ENCODE peak calls at places on chromosomes 12 and 14, in four cellular contexts. O is esophagus squamous epithelium, N is A549, Y is endothelial cell of umbilical vein. U is an unnamed sample.

GRCh38 chr14:105492966-105493871 is 2.2 kb downstream of the TEDC1 start:
- DNase-seq in Y (no peak), N (no peak), O (no peak), U (no peak)

GRCh38 chr12:28415755-28416154 is 225.5 kb downstream of the CCDC91 start:
- DNase-seq in Y (peak), O (no peak), N (no peak), U (no peak)

GRCh38 chr14:28785096-28785952 is 18.7 kb downstream of the FOXG1 start:
- DNase-seq in Y (no peak), N (no peak), O (no peak), U (no peak)

GRCh38 chr12:100337727-100338126 is 19.1 kb upstream of the SLC17A8 start:
- DNase-seq in Y (no peak), O (no peak), N (no peak), U (peak)

GRCh38 chr12:618626-619025 is 44.6 kb downstream of the NINJ2 start:
- DNase-seq in Y (no peak), N (no peak), O (no peak), U (no peak)

GRCh38 chr14:99055816-99056215 is 216.2 kb downstream of the BCL11B start:
- DNase-seq in O (no peak), Y (no peak), N (no peak), U (no peak)

GRCh38 chr14:52189330-52189729 is 78.2 kb upstream of the PTGDR start:
- DNase-seq in N (no peak), O (no peak), Y (no peak), U (no peak)

GRCh38 chr12:56629459-56630179 is 507 bp downstream of the BAZ2A start:
- DNase-seq in O (no peak), N (peak), Y (peak), U (peak)

GRCh38 chr12:52213541-52214420 is 19.3 kb upstream of the KRT7 start:
- DNase-seq in N (peak), O (no peak), Y (peak), U (peak)

GRCh38 chr12:65673732-65674131 is 150.6 kb upstream of the HMGA2 start:
- DNase-seq in Y (peak), N (no peak), O (no peak), U (no peak)
- TF ChIP-seq CTCF in Y (no peak), N (peak), O (no peak), U (peak)

GRCh38 chr12:121713257-121714155 is 954 bp downstream of the TMEM120B start:
- DNase-seq in Y (no peak), O (no peak), N (no peak), U (peak)
- H3K27ac ChIP-seq in Y (no peak), O (peak), N (peak), U (no peak)

GRCh38 chr14:68549057-68549421 is 243.8 kb downstream of the ZFP36L1 start:
- DNase-seq in O (no peak), Y (no peak), N (peak), U (no peak)

GRCh38 chr14:68549966-68550705 is 242.7 kb downstream of the ZFP36L1 start:
- DNase-seq in Y (peak), O (no peak), N (no peak), U (no peak)

GRCh38 chr14:68546839-68547238 is 246.0 kb downstream of the ZFP36L1 start:
- DNase-seq in N (no peak), Y (no peak), O (no peak), U (no peak)

GRCh38 chr14:68548194-68549056 is 244.4 kb downstream of the ZFP36L1 start:
- DNase-seq in N (peak), O (no peak), Y (no peak), U (peak)

GRCh38 chr14:68547305-68548193 is 245.3 kb downstream of the ZFP36L1 start:
- DNase-seq in Y (no peak), O (no peak), N (peak), U (no peak)
- TF ChIP-seq POLR2A in Y (no peak), O (no peak), N (no peak), U (no peak)

GRCh38 chr12:48536602-48537001 is 11.2 kb downstream of the OR8S1 start:
- DNase-seq in N (no peak), O (no peak), Y (no peak), U (no peak)

DNA sequence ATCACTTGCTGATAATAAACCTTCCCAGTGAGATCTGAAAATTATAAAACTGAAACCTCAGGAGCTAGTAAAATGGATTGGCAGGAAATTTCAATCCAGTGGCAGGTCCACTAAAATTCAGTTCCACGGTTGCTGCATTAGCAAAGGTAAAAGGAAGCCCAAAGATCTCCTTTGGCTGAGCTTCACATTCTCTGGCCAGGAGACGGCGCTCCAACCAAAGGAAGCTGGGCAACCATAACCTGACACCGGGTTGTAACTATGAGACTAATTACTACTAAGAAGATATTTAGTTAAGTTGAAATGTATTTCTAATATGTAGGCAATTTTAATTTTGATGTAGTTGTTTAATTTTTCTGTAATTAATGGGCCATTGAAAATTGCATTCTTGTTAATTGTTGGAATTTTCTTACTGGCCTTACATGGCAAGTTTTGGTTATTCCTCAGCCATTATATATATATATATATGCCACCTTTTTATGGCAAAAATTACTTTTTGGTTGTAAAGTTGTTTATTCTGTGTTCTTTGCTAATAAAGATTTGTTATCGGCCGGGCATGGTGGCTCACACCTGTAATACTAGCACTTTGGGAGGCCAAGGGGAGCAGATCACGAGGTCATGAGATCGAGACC is 17.0 kb downstream of the OR8S1 start:
- DNase-seq in N (peak), O (no peak), Y (peak), U (peak)
- TF ChIP-seq CTCF in N (peak), O (no peak), Y (peak), U (peak)

GRCh38 chr12:111606651-111607232 is 7.6 kb upstream of the ATXN2 start:
- DNase-seq in N (no peak), O (no peak), Y (no peak), U (no peak)
- H3K27ac ChIP-seq in N (no peak), O (no peak), Y (no peak), U (no peak)

GRCh38 chr12:12927211-12928079 is 24.5 kb downstream of the GPRC5D start:
- DNase-seq in Y (peak), O (no peak), N (peak), U (peak)
- TF ChIP-seq POLR2A in Y (peak), O (no peak), N (peak), U (peak)

GRCh38 chr12:70849265-70849960 is 71.1 kb downstream of the PTPRR start:
- DNase-seq in N (peak), Y (peak), O (no peak), U (no peak)
- TF ChIP-seq CTCF in N (peak), Y (no peak), O (no peak), U (no peak)

GRCh38 chr12:6939187-6939540 is 4.5 kb upstream of the RNU7-1 start:
- DNase-seq in N (no peak), Y (no peak), O (no peak), U (no peak)

GRCh38 chr12:6936642-6937480 is 6.8 kb upstream of the RNU7-1 start:
- DNase-seq in N (no peak), Y (no peak), O (no peak), U (no peak)

GRCh38 chr12:6937481-6938352 is 5.9 kb upstream of the RNU7-1 start:
- DNase-seq in O (peak), Y (peak), N (peak), U (peak)

GRCh38 chr12:6936378-6936638 is 7.3 kb upstream of the RNU7-1 start:
- DNase-seq in N (no peak), Y (no peak), O (no peak), U (no peak)

DNA sequence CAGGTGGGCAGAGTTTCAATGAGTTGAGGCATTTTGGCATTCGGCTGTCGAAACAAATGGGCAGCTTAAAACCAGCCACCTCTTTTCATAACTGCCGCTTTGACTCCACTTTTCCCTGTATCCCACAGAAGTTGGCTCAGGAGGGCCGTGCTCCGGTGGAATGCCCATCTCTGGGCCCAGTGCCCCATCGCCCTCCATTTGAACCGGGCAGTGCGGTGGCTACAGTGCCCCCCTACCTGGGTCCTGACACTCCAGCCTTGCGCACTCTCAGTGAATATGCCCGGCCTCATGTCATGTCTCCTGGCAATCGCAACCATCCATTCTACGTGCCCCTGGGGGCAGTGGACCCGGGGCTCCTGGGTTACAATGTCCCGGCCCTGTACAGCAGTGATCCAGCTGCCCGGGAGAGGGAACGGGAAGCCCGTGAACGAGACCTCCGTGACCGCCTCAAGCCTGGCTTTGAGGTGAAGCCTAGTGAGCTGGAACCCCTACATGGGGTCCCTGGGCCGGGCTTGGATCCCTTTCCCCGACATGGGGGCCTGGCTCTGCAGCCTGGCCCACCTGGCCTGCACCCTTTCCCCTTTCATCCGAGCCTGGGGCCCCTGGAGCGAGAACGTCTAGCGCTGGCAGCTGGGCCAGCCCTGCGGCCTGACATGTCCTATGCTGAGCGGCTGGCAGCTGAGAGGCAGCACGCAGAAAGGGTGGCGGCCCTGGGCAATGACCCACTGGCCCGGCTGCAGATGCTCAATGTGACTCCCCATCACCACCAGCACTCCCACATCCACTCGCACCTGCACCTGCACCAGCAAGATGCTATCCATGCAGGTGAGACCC is 5.0 kb upstream of the RNU7-1 start:
- DNase-seq in N (no peak), O (no peak), Y (no peak), U (no peak)
- H3K27ac ChIP-seq in N (peak), O (peak), Y (no peak), U (peak)

GRCh38 chr12:110280784-110281548 is at the start of gene ATP2A2:
- DNase-seq in O (peak), N (peak), Y (peak), U (peak)
- TF ChIP-seq POLR2A in O (no peak), N (peak), Y (peak), U (peak)